ENCODE peak calls at places on chromosomes 3 and 15, in six cellular contexts. M is IMR-90, H is MM.1S, E is ovary, P is endothelial cell of umbilical vein, X is tibial artery. O is an unnamed sample.

GRCh38 chr3:46501702-46502101 is 3.9 kb downstream of the RTP3 start:
- DNase-seq in M (peak; percentile 30), H (no peak), E (no peak), P (no peak), X (no peak), O (no peak)

GRCh38 chr3:22296641-22297040 is 545.6 kb upstream of the ZNF385D start:
- DNase-seq in M (no peak), H (no peak), E (no peak), P (no peak), X (no peak), O (peak; percentile 12)

GRCh38 chr3:124033360-124034015 is 41.6 kb upstream of the ROPN1 start:
- DNase-seq in M (no peak), H (no peak), E (no peak), P (no peak), X (peak; percentile 64), O (peak; percentile 53)

GRCh38 chr15:66876731-66877545 is 174.9 kb downstream of the SMAD6 start:
- DNase-seq in M (no peak), H (no peak), E (no peak), P (no peak), X (no peak), O (no peak)

GRCh38 chr3:109050591-109051167 is 67.3 kb downstream of the MORC1 start:
- DNase-seq in M (peak; percentile 19), H (peak; percentile 58), E (no peak), P (peak; percentile 23), X (no peak), O (peak; percentile 37)

GRCh38 chr3:129820587-129820986 is 72.9 kb downstream of the TMCC1 start:
- DNase-seq in M (no peak), H (no peak), E (no peak), P (peak; percentile 87), X (no peak), O (no peak)

GRCh38 chr3:111954228-111954990 is 24.4 kb upstream of the ABHD10 start:
- DNase-seq in M (peak; percentile 11), H (no peak), E (no peak), P (peak; percentile 77), X (no peak), O (peak; percentile 42)

GRCh38 chr3:172716476-172716875 is 5.6 kb upstream of the NCEH1 start:
- DNase-seq in M (no peak), H (no peak), E (no peak), P (no peak), X (no peak), O (no peak)

GRCh38 chr15:35888815-35889214 is 342.9 kb upstream of the DPH6 start:
- DNase-seq in M (no peak), H (no peak), E (no peak), P (no peak), X (no peak), O (no peak)

GRCh38 chr3:124584552-124585391 is 145.5 kb upstream of the UMPS start:
- DNase-seq in M (peak; percentile 22), H (peak; percentile 44), E (peak; percentile 44), P (peak; percentile 55), X (peak; percentile 89), O (peak; percentile 58)

GRCh38 chr15:58962136-58962535 is 25.3 kb upstream of the RNF111 start:
- DNase-seq in M (no peak), H (no peak), E (no peak), P (no peak), X (no peak), O (no peak)

GRCh38 chr15:91821458-91821857 is 32.0 kb upstream of the SLCO3A1 start:
- DNase-seq in M (no peak), H (no peak), E (no peak), P (no peak), X (no peak), O (no peak)

GRCh38 chr3:65672876-65673815 is 365.6 kb downstream of the MAGI1 start:
- DNase-seq in M (peak; percentile 57), H (peak; percentile 33), E (peak; percentile 11), P (peak; percentile 50), X (peak; percentile 64), O (peak; percentile 70)

GRCh38 chr3:142459929-142460328 is 12.1 kb upstream of the XRN1 start:
- DNase-seq in M (no peak), H (no peak), E (no peak), P (no peak), X (no peak), O (peak; percentile 7)

GRCh38 chr3:21573291-21573690 is 177.7 kb downstream of the ZNF385D start:
- DNase-seq in M (peak; percentile 1), H (no peak), E (no peak), P (no peak), X (no peak), O (peak; percentile 62)

GRCh38 chr3:99862208-99862607 is 44.5 kb downstream of the CMSS1 start:
- DNase-seq in M (peak; percentile 83), H (no peak), E (no peak), P (peak; percentile 51), X (no peak), O (peak; percentile 80)

GRCh38 chr3:69090021-69090420 is 5.3 kb downstream of the ARL6IP5 start:
- DNase-seq in M (peak; percentile 84), H (no peak), E (no peak), P (peak; percentile 86), X (no peak), O (peak; percentile 82)

GRCh38 chr3:17672506-17672905 is 69.9 kb downstream of the TBC1D5 start:
- DNase-seq in M (no peak), H (no peak), E (no peak), P (no peak), X (no peak), O (peak; percentile 20)

GRCh38 chr15:67691450-67691849 is 133.9 kb upstream of the SKOR1 start:
- DNase-seq in M (no peak), H (no peak), E (no peak), P (no peak), X (no peak), O (no peak)

GRCh38 chr3:47884603-47885002 is 81.7 kb downstream of the DHX30 start:
- DNase-seq in M (no peak), H (peak; percentile 34), E (no peak), P (no peak), X (no peak), O (no peak)

GRCh38 chr3:150274372-150274771 is 133.7 kb upstream of the TSC22D2 start:
- DNase-seq in M (no peak), H (no peak), E (no peak), P (no peak), X (no peak), O (no peak)

GRCh38 chr3:28114893-28115292 is 126.5 kb upstream of the CMC1 start:
- DNase-seq in M (no peak), H (no peak), E (no peak), P (no peak), X (no peak), O (no peak)

GRCh38 chr3:58540176-58540863 is 3.3 kb upstream of the ACOX2 start:
- DNase-seq in M (no peak), H (no peak), E (no peak), P (no peak), X (no peak), O (no peak)

GRCh38 chr3:128806588-128806987 is 72.8 kb upstream of the ACAD9 start:
- DNase-seq in M (no peak), H (no peak), E (no peak), P (no peak), X (no peak), O (no peak)

GRCh38 chr3:128803307-128803706 is 76.1 kb upstream of the ACAD9 start:
- DNase-seq in M (no peak), H (no peak), E (no peak), P (no peak), X (no peak), O (no peak)

GRCh38 chr3:128804017-128804816 is 75.2 kb upstream of the ACAD9 start:
- DNase-seq in M (peak; percentile 60), H (peak; percentile 89), E (no peak), P (peak; percentile 80), X (no peak), O (peak; percentile 47)

GRCh38 chr3:128805771-128806170 is 73.6 kb upstream of the ACAD9 start:
- DNase-seq in M (peak; percentile 65), H (no peak), E (no peak), P (peak; percentile 79), X (no peak), O (peak; percentile 69)

DNA sequence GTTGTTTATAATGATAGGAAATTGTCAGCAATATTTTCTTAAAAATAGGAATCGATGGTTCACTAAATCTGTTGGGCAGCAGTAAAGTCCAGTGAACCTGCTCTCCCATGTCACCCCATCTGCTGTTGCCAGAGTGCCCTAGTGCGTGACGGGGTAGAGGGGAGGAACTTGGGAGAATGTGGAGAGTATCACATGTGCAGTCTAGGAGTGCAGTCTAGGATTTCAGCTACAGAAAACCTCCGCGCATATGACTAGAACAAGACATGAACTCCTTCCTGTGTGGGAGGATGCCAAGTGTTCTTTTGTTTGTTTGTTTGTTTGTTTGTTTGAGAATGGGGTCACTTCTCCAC is 74.6 kb upstream of the ACAD9 start:
- DNase-seq in M (no peak), H (no peak), E (no peak), P (no peak), X (no peak), O (no peak)
- H3K27ac ChIP-seq in M (no peak overlapping the region), H (no peak overlapping the region), E (no peak overlapping the region), P (peak overlapping the region; percentile 62), X (no peak overlapping the region), O (peak overlapping the region; percentile 12)

DNA sequence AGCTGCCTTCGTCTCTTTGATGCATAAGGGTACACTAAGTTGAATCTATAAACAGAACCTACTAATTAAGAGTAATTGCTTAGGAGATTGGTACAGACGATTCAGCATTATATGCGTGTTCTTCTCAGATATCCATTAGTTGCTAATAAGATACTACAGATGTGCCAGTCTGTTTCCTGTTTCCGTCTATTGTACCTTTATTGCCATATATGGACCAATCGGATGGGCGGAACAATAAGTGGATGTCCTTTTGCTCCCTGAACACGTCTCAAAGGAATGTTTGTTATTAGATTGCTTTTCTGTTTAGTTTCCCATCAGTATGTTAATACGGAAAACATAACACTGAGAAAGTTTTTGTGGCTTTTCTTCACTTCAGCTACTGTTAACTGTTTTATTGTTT is 276.6 kb upstream of the RARB start:
- DNase-seq in M (no peak), H (no peak), E (no peak), P (peak; percentile 88), X (no peak), O (no peak)
- H3K4me3 ChIP-seq in M (no peak overlapping the region), H (no peak overlapping the region), E (peak overlapping the region; percentile 20), P (peak overlapping the region; percentile 49), X (peak overlapping the region; percentile 39), O (no peak overlapping the region)

GRCh38 chr3:102068327-102068726 is 219.0 kb downstream of the NFKBIZ start:
- DNase-seq in M (no peak), H (no peak), E (no peak), P (peak; percentile 49), X (no peak), O (peak; percentile 36)
- H3K27ac ChIP-seq in M (no peak overlapping the region), H (no peak overlapping the region), E (no peak overlapping the region), P (no peak overlapping the region), X (no peak overlapping the region), O (peak overlapping the region; percentile 78)

GRCh38 chr15:60062826-60063225 is 58.7 kb downstream of the FOXB1 start:
- DNase-seq in M (peak; percentile 53), H (no peak), E (no peak), P (no peak), X (no peak), O (peak; percentile 74)

GRCh38 chr15:60061758-60062157 is 57.6 kb downstream of the FOXB1 start:
- DNase-seq in M (no peak), H (no peak), E (no peak), P (no peak), X (no peak), O (no peak)

GRCh38 chr15:60070838-60071493 is 66.9 kb downstream of the FOXB1 start:
- DNase-seq in M (peak; percentile 82), H (no peak), E (no peak), P (peak; percentile 88), X (no peak), O (peak; percentile 82)

GRCh38 chr15:60065951-60066350 is 61.8 kb downstream of the FOXB1 start:
- DNase-seq in M (no peak), H (no peak), E (no peak), P (no peak), X (no peak), O (no peak)
- H3K4me3 ChIP-seq in M (no peak overlapping the region), H (no peak overlapping the region), E (no peak overlapping the region), P (no peak overlapping the region), X (no peak overlapping the region), O (no peak overlapping the region)

GRCh38 chr3:14307953-14308352 is 94.5 kb upstream of the SLC6A6 start:
- DNase-seq in M (no peak), H (no peak), E (no peak), P (no peak), X (no peak), O (peak; percentile 35)
- H3K27ac ChIP-seq in M (no peak overlapping the region), H (no peak overlapping the region), E (no peak overlapping the region), P (no peak overlapping the region), X (no peak overlapping the region), O (no peak overlapping the region)

O was measured in GM23248.